ENCODE peak calls at places on chromosomes 12 and 14, in four cellular contexts. I is CD4-positive, CD25-positive, alpha-beta regulatory T cell; C is testis; N is heart left ventricle. V is an unnamed sample. For H3K4me1 and H3K9me3, the result is how much of the 10 kb centered on the place peaks cover.

GRCh38 chr12:104998423-104999346 is 12.6 kb downstream of the NOPCHAP1 start:
- DNase-seq in I (no peak), C (no peak), N (no peak), V (no peak)

GRCh38 chr12:116242740-116243139 is 34.8 kb downstream of the MED13L start:
- DNase-seq in I (no peak), C (no peak), N (no peak), V (no peak)

GRCh38 chr14:93322886-93323596 is 9.8 kb downstream of the BTBD7 start:
- DNase-seq in I (no peak), C (no peak), N (no peak), V (no peak)

GRCh38 chr14:64732536-64733120 is 28.4 kb downstream of the PLEKHG3 start:
- DNase-seq in I (no peak), C (no peak), N (no peak), V (no peak)

GRCh38 chr12:117671734-117672133 is 297.1 kb downstream of the KSR2 start:
- DNase-seq in I (no peak), C (peak), N (no peak), V (peak)

GRCh38 chr12:111137968-111138367 is 217.6 kb upstream of the MYL2 start:
- DNase-seq in I (no peak), C (no peak), N (no peak), V (no peak)

GRCh38 chr14:30551460-30551859 is 7.5 kb upstream of the G2E3 start:
- DNase-seq in I (no peak), C (no peak), N (no peak), V (peak)

GRCh38 chr12:22268406-22268805 is 66.1 kb downstream of the ST8SIA1 start:
- DNase-seq in I (no peak), C (no peak), N (no peak), V (no peak)

GRCh38 chr14:51653096-51653814 is 1.5 kb downstream of the FRMD6 start:
- DNase-seq in I (no peak), C (no peak), N (no peak), V (peak)

GRCh38 chr14:61586539-61587396 is 108.5 kb upstream of the HIF1A start:
- DNase-seq in I (no peak), C (no peak), N (no peak), V (peak)

GRCh38 chr14:75885829-75886228 is 96.0 kb downstream of the TGFB3 start:
- DNase-seq in I (no peak), C (no peak), N (no peak), V (no peak)

GRCh38 chr12:92244036-92244435 is 98.4 kb upstream of the BTG1 start:
- DNase-seq in I (no peak), C (peak), N (peak), V (no peak)

GRCh38 chr14:104724407-104724980 is 465 bp downstream of the ADSS1 start:
- DNase-seq in I (peak), C (no peak), N (peak), V (no peak)

GRCh38 chr12:109795023-109795422 is 38.2 kb downstream of the TRPV4 start:
- DNase-seq in I (no peak), C (no peak), N (no peak), V (no peak)

GRCh38 chr12:546920-547845 is 87.4 kb downstream of the B4GALNT3 start:
- DNase-seq in I (peak), C (peak), N (peak), V (peak)

GRCh38 chr12:75323663-75324062 is 6.5 kb downstream of the CAPS2 start:
- DNase-seq in I (no peak), C (no peak), N (no peak), V (no peak)

GRCh38 chr12:27777141-27777540 is 2.9 kb upstream of the KLHL42 start:
- DNase-seq in I (no peak), C (no peak), N (no peak), V (no peak)

GRCh38 chr14:99899578-99900178 is 106.5 kb downstream of the EML1 start:
- DNase-seq in I (no peak), C (no peak), N (no peak), V (no peak)

GRCh38 chr12:54593135-54593534 is 4.7 kb upstream of the PPP1R1A start:
- DNase-seq in I (no peak), C (no peak), N (no peak), V (no peak)

GRCh38 chr14:75646762-75647161 is 13.9 kb downstream of the ERG28 start:
- DNase-seq in I (no peak), C (no peak), N (no peak), V (no peak)

GRCh38 chr14:95263527-95264231 is 56.0 kb downstream of the CLMN start:
- DNase-seq in I (no peak), C (no peak), N (no peak), V (no peak)

GRCh38 chr12:4323400-4323799 is 2.4 kb downstream of the TIGAR start:
- DNase-seq in I (no peak), C (no peak), N (no peak), V (no peak)

GRCh38 chr12:4434721-4435425 is 10.7 kb downstream of the FGF6 start:
- DNase-seq in I (no peak), C (no peak), N (no peak), V (no peak)

GRCh38 chr12:3204143-3204542 is 127.0 kb downstream of the TSPAN9 start:
- DNase-seq in I (no peak), C (no peak), N (peak), V (peak)

GRCh38 chr14:35369701-35370191 is 34.8 kb downstream of the NFKBIA start:
- DNase-seq in I (no peak), C (no peak), N (no peak), V (no peak)

GRCh38 chr12:4445156-4446020 is at the start of gene FGF6:
- DNase-seq in I (no peak), C (no peak), N (no peak), V (no peak)

GRCh38 chr12:114316076-114316475 is 89.9 kb downstream of the TBX5 start:
- DNase-seq in I (no peak), C (no peak), N (no peak), V (no peak)

GRCh38 chr12:80216890-80217559 is 117.7 kb downstream of the OTOGL start:
- DNase-seq in I (no peak), C (no peak), N (no peak), V (no peak)

GRCh38 chr12:129903956-129904769 is at the start of gene TMEM132D:
- DNase-seq in I (no peak), C (peak), N (no peak), V (no peak)

GRCh38 chr12:113242018-113242418 is 20.8 kb downstream of the TPCN1 start:
- DNase-seq in I (no peak), C (no peak), N (no peak), V (peak)

GRCh38 chr14:76136476-76137160 is 15.1 kb upstream of the GPATCH2L start:
- DNase-seq in I (no peak), C (no peak), N (no peak), V (no peak)

GRCh38 chr12:116378002-116378401 is 100.5 kb upstream of the MED13L start:
- DNase-seq in I (no peak), C (no peak), N (no peak), V (no peak)

GRCh38 chr12:32151081-32151480 is 44.4 kb downstream of the BICD1 start:
- DNase-seq in I (no peak), C (no peak), N (no peak), V (no peak)

GRCh38 chr12:99137124-99137845 is 492.2 kb downstream of the APAF1 start:
- DNase-seq in I (no peak), C (no peak), N (no peak), V (no peak)

GRCh38 chr12:113007166-113007565 is 28.8 kb downstream of the OAS2 start:
- DNase-seq in I (no peak), C (no peak), N (no peak), V (no peak)

GRCh38 chr12:113569841-113570240 is 98.2 kb upstream of the LHX5 start:
- DNase-seq in I (no peak), C (no peak), N (no peak), V (no peak)

GRCh38 chr12:111067498-111067897 is 147.1 kb upstream of the MYL2 start:
- DNase-seq in I (no peak), C (no peak), N (no peak), V (no peak)

GRCh38 chr12:107512391-107512790 is 173.2 kb upstream of the PWP1 start:
- DNase-seq in I (no peak), C (no peak), N (no peak), V (no peak)

GRCh38 chr12:48189331-48190125 is 6.1 kb downstream of the CCDC184 start:
- DNase-seq in I (peak), C (peak), N (peak), V (peak)

DNA sequence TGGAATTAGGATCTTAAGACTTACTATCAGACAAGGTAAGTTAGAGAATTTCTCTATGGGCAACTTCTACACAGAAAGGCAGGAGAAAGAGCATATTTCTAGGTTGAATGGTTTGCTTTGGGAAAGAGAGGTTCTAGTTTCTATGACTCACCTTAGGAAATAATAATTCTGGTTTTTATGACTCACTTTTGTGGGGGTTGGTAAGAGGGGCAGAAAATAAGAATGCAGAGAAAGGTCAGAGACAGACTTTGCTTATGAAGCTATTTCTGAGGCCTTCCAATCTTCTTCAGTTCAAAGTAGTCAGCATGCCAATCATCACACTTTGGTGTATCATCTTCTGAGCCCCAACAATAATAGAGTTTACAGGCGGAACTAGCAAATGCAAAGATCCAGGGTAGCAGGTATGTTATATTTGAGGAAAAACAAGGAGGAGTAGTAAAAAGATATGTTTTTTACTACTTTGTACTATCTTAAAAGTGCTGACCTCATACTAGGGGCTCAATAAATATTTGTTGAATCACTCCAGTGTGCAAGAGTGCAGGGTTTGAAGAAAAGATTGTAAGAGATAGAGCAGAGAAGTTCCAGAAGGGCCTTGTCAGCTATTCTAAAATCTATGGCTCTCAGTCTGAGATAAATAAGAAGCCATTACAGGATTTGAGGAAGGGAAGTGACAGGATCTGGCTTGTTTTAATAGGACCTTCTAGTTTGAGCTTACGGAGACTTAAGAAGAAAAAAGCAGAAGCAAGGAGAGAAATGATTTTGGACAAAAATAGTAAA is 56.7 kb upstream of the LRFN5 start:
- DNase-seq in I (no peak), C (no peak), N (no peak), V (no peak)
- H3K27ac ChIP-seq in I (no peak), C (no peak), N (no peak), V (no peak)

DNA sequence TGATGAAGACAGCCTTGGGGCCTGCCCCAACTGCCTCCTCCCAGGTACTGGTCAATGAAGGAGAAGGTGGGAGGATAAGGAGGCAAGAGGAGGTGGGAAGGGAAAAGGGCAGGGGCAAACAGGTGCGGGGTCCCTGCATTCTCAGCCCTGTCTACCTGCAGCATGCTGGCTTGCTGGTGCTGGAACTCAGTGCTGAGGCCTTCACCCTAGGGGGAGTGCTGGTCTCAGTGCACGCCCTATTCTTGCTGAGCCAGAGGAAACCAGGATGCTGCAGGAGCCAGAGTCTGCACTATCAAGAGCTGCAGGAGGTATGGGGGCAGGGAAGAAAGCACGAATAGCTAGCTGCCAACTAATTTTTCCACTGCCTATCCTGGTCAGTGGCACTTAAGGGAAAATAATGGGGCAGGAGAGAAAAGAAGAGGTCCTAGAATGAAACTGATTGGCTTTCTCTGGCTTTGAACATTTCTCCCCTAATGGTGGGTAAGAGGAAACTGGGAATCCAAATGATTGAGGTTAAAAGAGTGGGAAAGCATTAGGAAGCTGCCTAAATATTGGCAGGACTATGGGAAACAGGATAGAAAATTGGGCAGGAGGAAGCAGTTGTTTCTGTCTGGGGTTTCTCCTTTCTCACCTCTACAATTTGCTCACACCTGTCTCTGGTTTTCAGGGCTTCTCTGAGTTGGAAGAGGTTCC is 1.8 kb downstream of the TMEM253 start:
- DNase-seq in I (no peak), C (peak), N (no peak), V (no peak)
- H3K4me1 ChIP-seq in I (under half), C (under half), N (under half), V (under half)

DNA sequence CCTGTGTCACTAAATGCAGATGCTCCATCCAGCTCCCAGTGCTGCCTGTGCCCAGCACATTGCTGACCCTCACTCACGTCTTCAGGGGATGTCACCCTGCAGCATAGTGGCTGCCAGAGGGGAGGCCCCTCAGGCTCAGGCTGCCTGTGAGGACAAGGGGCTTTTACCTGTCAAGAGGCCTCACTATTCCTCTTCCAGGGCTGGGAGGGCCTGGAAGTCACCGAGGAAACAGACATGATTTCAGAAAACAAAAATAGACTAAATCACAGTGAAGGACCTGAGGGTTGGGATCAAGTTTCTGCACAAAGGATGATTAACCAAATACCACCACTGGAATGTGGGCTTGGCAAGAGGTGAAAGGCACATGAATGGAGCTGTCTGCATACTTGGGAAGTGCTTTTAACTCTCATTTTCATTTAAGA is 1202.3 kb downstream of the BCL11B start:
- DNase-seq in I (no peak), C (no peak), N (no peak), V (peak)
- H3K9me3 ChIP-seq in I (under half), C (under half), N (under half), V (under half)

DNA sequence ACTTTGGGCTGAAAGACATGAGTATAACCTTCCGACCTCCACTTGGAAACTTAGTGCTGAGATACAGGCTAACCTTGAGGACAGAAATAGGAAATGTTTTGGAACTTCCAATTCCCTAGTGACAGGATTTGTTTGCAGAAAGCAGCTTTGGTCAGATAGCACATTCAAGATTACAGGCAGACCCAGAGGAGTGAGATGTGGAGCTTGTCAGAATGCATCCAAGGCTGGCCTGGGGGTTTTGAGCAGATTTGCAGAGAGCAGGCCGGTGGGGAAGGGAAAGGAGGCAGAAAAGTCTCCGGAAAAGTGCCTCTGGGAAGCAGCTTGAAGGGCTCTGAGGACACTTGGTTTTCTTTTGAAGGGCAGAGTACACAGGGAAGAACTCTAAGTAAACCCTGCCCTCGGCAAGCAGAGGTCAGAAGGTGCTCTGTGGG is 180.3 kb downstream of the ETV6 start:
- DNase-seq in I (no peak), C (no peak), N (no peak), V (no peak)
- H3K27ac ChIP-seq in I (no peak), C (peak), N (peak), V (no peak)

GRCh38 chr12:123092866-123093265 is 58.0 kb downstream of the PITPNM2 start:
- DNase-seq in I (no peak), C (no peak), N (no peak), V (no peak)

GRCh38 chr12:123091756-123092155 is 59.1 kb downstream of the PITPNM2 start:
- DNase-seq in I (no peak), C (no peak), N (no peak), V (no peak)

GRCh38 chr12:123089125-123089524 is 61.8 kb downstream of the PITPNM2 start:
- DNase-seq in I (no peak), C (no peak), N (no peak), V (no peak)

GRCh38 chr12:123091230-123091629 is 59.7 kb downstream of the PITPNM2 start:
- DNase-seq in I (no peak), C (no peak), N (no peak), V (no peak)

GRCh38 chr12:123089631-123090353 is 61.1 kb downstream of the PITPNM2 start:
- DNase-seq in I (no peak), C (no peak), N (no peak), V (peak)
- H3K4me1 ChIP-seq in I (under half), C (under half), N (half or more), V (under half)